ENCODE peak calls at places on chromosomes 7 and 10, in four cellular contexts. H, Z, G and K are unnamed samples.

GRCh38 chr7:151921451-151921850 is 34.8 kb upstream of the GALNTL5 start:
- DNase-seq in H (no peak), Z (no peak), G (no peak), K (no peak)

GRCh38 chr10:121526801-121527221 is 71.4 kb downstream of the FGFR2 start:
- DNase-seq in H (no peak), Z (no peak), G (no peak), K (no peak)

GRCh38 chr10:63064706-63065105 is 68.4 kb upstream of the NRBF2 start:
- DNase-seq in H (no peak), Z (no peak), G (no peak), K (no peak)

GRCh38 chr7:141231018-141231792 is 157.3 kb downstream of the TMEM178B start:
- DNase-seq in H (peak), Z (peak), G (peak), K (no peak)

GRCh38 chr10:71232089-71232998 is 20.0 kb downstream of the UNC5B start:
- DNase-seq in H (no peak), Z (peak), G (no peak), K (no peak)

GRCh38 chr10:50453940-50454339 is 169.8 kb downstream of the SGMS1 start:
- DNase-seq in H (no peak), Z (no peak), G (no peak), K (no peak)

GRCh38 chr10:120688928-120689327 is 162.2 kb upstream of the WDR11 start:
- DNase-seq in H (peak), Z (no peak), G (no peak), K (no peak)

GRCh38 chr7:115838829-115839228 is 191.7 kb downstream of the TFEC start:
- DNase-seq in H (peak), Z (no peak), G (no peak), K (no peak)

GRCh38 chr10:78830062-78830974 is 238.4 kb upstream of the ZMIZ1 start:
- DNase-seq in H (peak), Z (no peak), G (peak), K (peak)

GRCh38 chr10:8278099-8278498 is 223.6 kb downstream of the GATA3 start:
- DNase-seq in H (no peak), Z (no peak), G (no peak), K (no peak)

GRCh38 chr7:158958618-158959017 is 102.3 kb downstream of the DYNC2I1 start:
- DNase-seq in H (no peak), Z (no peak), G (no peak), K (no peak)

GRCh38 chr10:113856563-113856962 is 2.1 kb downstream of the NHLRC2 start:
- DNase-seq in H (no peak), Z (no peak), G (no peak), K (no peak)

GRCh38 chr10:101993836-101994235 is 62.1 kb downstream of the ARMH3 start:
- DNase-seq in H (peak), Z (no peak), G (no peak), K (no peak)

GRCh38 chr10:30059209-30060107 is at the start of gene JCAD:
- DNase-seq in H (peak), Z (peak), G (peak), K (no peak)

GRCh38 chr7:121313220-121313792 is 15.5 kb upstream of the WNT16 start:
- DNase-seq in H (peak), Z (no peak), G (no peak), K (no peak)

GRCh38 chr7:134045716-134046115 is 81.4 kb upstream of the LRGUK start:
- DNase-seq in H (no peak), Z (no peak), G (no peak), K (no peak)

GRCh38 chr10:132920101-132920925 is 22.1 kb downstream of the CFAP46 start:
- DNase-seq in H (no peak), Z (no peak), G (no peak), K (no peak)

GRCh38 chr10:132443998-132444876 is 47.2 kb downstream of the PWWP2B start:
- DNase-seq in H (no peak), Z (no peak), G (no peak), K (no peak)

GRCh38 chr7:66013938-66014337 is 31.9 kb upstream of the GUSB start:
- DNase-seq in H (peak), Z (peak), G (no peak), K (no peak)

GRCh38 chr7:50264908-50265307 is 39.6 kb upstream of the IKZF1 start:
- DNase-seq in H (no peak), Z (no peak), G (no peak), K (no peak)

GRCh38 chr7:22860784-22861482 is 38.3 kb upstream of the TOMM7 start:
- DNase-seq in H (no peak), Z (peak), G (no peak), K (no peak)

GRCh38 chr10:50367732-50368131 is 116.4 kb upstream of the ASAH2 start:
- DNase-seq in H (peak), Z (no peak), G (no peak), K (no peak)